ENCODE peak calls at places on chromosomes 4 and X, in four cellular contexts. B, L, A and N are unnamed samples.

GRCh38 chrX:9091253-9091652 is 57.3 kb upstream of the FAM9B start:
- DNase-seq in B (no peak), L (no peak), A (no peak), N (no peak)

GRCh38 chr4:6720202-6720699 is 4.3 kb downstream of the BLOC1S4 start:
- DNase-seq in B (peak), L (peak), A (peak), N (peak)

GRCh38 chr4:148330161-148330560 is 112.1 kb downstream of the NR3C2 start:
- DNase-seq in B (no peak), L (no peak), A (no peak), N (no peak)

GRCh38 chr4:56995525-56995924 is 16.8 kb downstream of the POLR2B start:
- DNase-seq in B (no peak), L (peak), A (peak), N (peak)

GRCh38 chrX:40158036-40158706 is 60.4 kb upstream of the BCOR start:
- DNase-seq in B (peak), L (no peak), A (no peak), N (no peak)

GRCh38 chr4:35772291-35772690 is 472.0 kb downstream of the ARAP2 start:
- DNase-seq in B (no peak), L (peak), A (no peak), N (no peak)

GRCh38 chrX:132467029-132467428 is 21.8 kb downstream of the MBNL3 start:
- DNase-seq in B (no peak), L (no peak), A (no peak), N (peak)

GRCh38 chrX:100928660-100929613 is at the start of gene XKRX:
- DNase-seq in B (peak), L (no peak), A (peak), N (no peak)

GRCh38 chr4:1207603-1208265 is 35.4 kb upstream of the SPON2 start:
- DNase-seq in B (no peak), L (no peak), A (peak), N (peak)

GRCh38 chrX:125826774-125827451 is 339.2 kb downstream of the DCAF12L2 start:
- DNase-seq in B (no peak), L (no peak), A (no peak), N (no peak)

GRCh38 chrX:45710081-45710801 is 509.6 kb upstream of the DIPK2B start:
- DNase-seq in B (no peak), L (peak), A (no peak), N (peak)

GRCh38 chr4:101282076-101282844 is 65.1 kb downstream of the PPP3CA start:
- DNase-seq in B (no peak), L (no peak), A (no peak), N (no peak)

GRCh38 chrX:1401611-1402430 is 9.9 kb upstream of the SLC25A6 start:
- DNase-seq in B (no peak), L (no peak), A (peak), N (no peak)

GRCh38 chrX:17944833-17945497 is 83.9 kb upstream of the RAI2 start:
- DNase-seq in B (peak), L (no peak), A (no peak), N (no peak)

GRCh38 chrX:123860506-123860840 is 620 bp downstream of the XIAP start:
- DNase-seq in B (no peak), L (no peak), A (no peak), N (peak)

GRCh38 chr4:29970626-29971025 is 749.5 kb upstream of the PCDH7 start:
- DNase-seq in B (peak), L (no peak), A (no peak), N (peak)

GRCh38 chrX:14927391-14927790 is 54.2 kb downstream of the MOSPD2 start:
- DNase-seq in B (no peak), L (peak), A (no peak), N (peak)

GRCh38 chrX:20019672-20020365 is 29.0 kb upstream of the BCLAF3 start:
- DNase-seq in B (no peak), L (no peak), A (peak), N (no peak)